ENCODE peak calls at places on chromosomes 16 and 17, in eight cellular contexts. A, S, X, G, J, O, Z and V are unnamed samples. For H3K9me3, the result is how much of the 10 kb centered on the place peaks cover.

GRCh38 chr17:77794846-77795245 is 163.7 kb upstream of the TNRC6C start:
- DNase-seq in A (no peak), S (no peak), X (no peak), G (no peak), J (peak), O (no peak), Z (no peak), V (no peak)

GRCh38 chr16:69179255-69180010 is 7.5 kb upstream of the SNTB2 start:
- DNase-seq in A (peak), S (peak), X (no peak), G (peak), J (no peak), O (no peak), Z (peak), V (peak)

GRCh38 chr17:75530837-75531723 is 5.6 kb downstream of the LLGL2 start:
- DNase-seq in A (no peak), S (no peak), X (peak), G (peak), J (no peak), O (no peak), Z (no peak), V (no peak)

GRCh38 chr16:81567987-81568748 is 123.6 kb downstream of the CMIP start:
- DNase-seq in A (no peak), S (no peak), X (no peak), G (no peak), J (no peak), O (no peak), Z (peak), V (no peak)

GRCh38 chr17:49148171-49148570 is 15.6 kb downstream of the B4GALNT2 start:
- DNase-seq in A (no peak), S (no peak), X (no peak), G (no peak), J (no peak), O (no peak), Z (no peak), V (no peak)

GRCh38 chr16:57993897-57994296 is 6.6 kb downstream of the ZNF319 start:
- DNase-seq in A (no peak), S (no peak), X (no peak), G (no peak), J (peak), O (no peak), Z (no peak), V (no peak)

GRCh38 chr16:68423771-68424170 is 24.5 kb downstream of the SMPD3 start:
- DNase-seq in A (no peak), S (no peak), X (no peak), G (no peak), J (no peak), O (no peak), Z (no peak), V (no peak)

GRCh38 chr16:78528265-78528664 is 428.8 kb downstream of the WWOX start:
- DNase-seq in A (no peak), S (no peak), X (no peak), G (no peak), J (no peak), O (no peak), Z (no peak), V (no peak)

GRCh38 chr17:6470751-6471521 is 26.7 kb downstream of the PIMREG start:
- DNase-seq in A (no peak), S (no peak), X (no peak), G (no peak), J (no peak), O (no peak), Z (no peak), V (no peak)

GRCh38 chr16:23597003-23597756 is 1.1 kb upstream of the NDUFAB1 start:
- DNase-seq in A (no peak), S (peak), X (peak), G (peak), J (peak), O (no peak), Z (peak), V (no peak)

GRCh38 chr16:22353188-22353919 is 21.1 kb downstream of the CDR2 start:
- DNase-seq in A (no peak), S (no peak), X (no peak), G (peak), J (no peak), O (no peak), Z (peak), V (no peak)

GRCh38 chr16:50699345-50700159 is 6.1 kb downstream of the NOD2 start:
- DNase-seq in A (no peak), S (peak), X (no peak), G (no peak), J (peak), O (peak), Z (peak), V (no peak)

GRCh38 chr17:45121055-45121454 is 11.3 kb downstream of the PLCD3 start:
- DNase-seq in A (no peak), S (no peak), X (peak), G (no peak), J (no peak), O (no peak), Z (no peak), V (no peak)

GRCh38 chr16:12255919-12256665 is 279.6 kb downstream of the SNX29 start:
- DNase-seq in A (no peak), S (no peak), X (no peak), G (no peak), J (no peak), O (no peak), Z (no peak), V (no peak)

GRCh38 chr17:74281799-74282198 is 7.8 kb downstream of the DNAI2 start:
- DNase-seq in A (no peak), S (no peak), X (no peak), G (no peak), J (no peak), O (no peak), Z (no peak), V (no peak)

GRCh38 chr17:12545877-12546513 is 119.7 kb upstream of the MYOCD start:
- DNase-seq in A (no peak), S (no peak), X (peak), G (peak), J (no peak), O (no peak), Z (peak), V (no peak)

GRCh38 chr16:25033852-25034251 is 18.7 kb upstream of the ARHGAP17 start:
- DNase-seq in A (no peak), S (no peak), X (no peak), G (no peak), J (no peak), O (no peak), Z (no peak), V (no peak)

GRCh38 chr17:82273327-82274133 is at the start of gene CSNK1D:
- DNase-seq in A (peak), S (peak), X (peak), G (peak), J (peak), O (no peak), Z (peak), V (peak)

GRCh38 chr16:55647798-55648197 is 8.0 kb upstream of the SLC6A2 start:
- DNase-seq in A (no peak), S (no peak), X (no peak), G (no peak), J (no peak), O (no peak), Z (no peak), V (no peak)

GRCh38 chr17:81381632-81382577 is 13.4 kb upstream of the BAHCC1 start:
- DNase-seq in A (no peak), S (no peak), X (peak), G (no peak), J (peak), O (no peak), Z (no peak), V (peak)

GRCh38 chr16:12503201-12503600 is 300.5 kb downstream of the CPPED1 start:
- DNase-seq in A (no peak), S (no peak), X (no peak), G (no peak), J (no peak), O (no peak), Z (no peak), V (no peak)

GRCh38 chr17:77375917-77376651 is 235.3 kb downstream of the SEC14L1 start:
- DNase-seq in A (no peak), S (no peak), X (peak), G (peak), J (peak), O (no peak), Z (no peak), V (peak)

GRCh38 chr17:57286372-57287105 is 30.2 kb downstream of the MSI2 start:
- DNase-seq in A (no peak), S (no peak), X (no peak), G (no peak), J (no peak), O (no peak), Z (no peak), V (no peak)

GRCh38 chr16:10655415-10655977 is 39.2 kb downstream of the TEKT5 start:
- DNase-seq in A (no peak), S (no peak), X (no peak), G (no peak), J (no peak), O (no peak), Z (no peak), V (no peak)

GRCh38 chr17:70021726-70022125 is 53.3 kb upstream of the KCNJ16 start:
- DNase-seq in A (no peak), S (no peak), X (no peak), G (no peak), J (no peak), O (no peak), Z (no peak), V (no peak)

GRCh38 chr17:20733923-20734322 is 154.4 kb downstream of the CDRT15L2 start:
- DNase-seq in A (no peak), S (no peak), X (no peak), G (no peak), J (no peak), O (no peak), Z (no peak), V (no peak)

GRCh38 chr17:69828087-69828486 is 246.9 kb upstream of the KCNJ16 start:
- DNase-seq in A (no peak), S (no peak), X (no peak), G (no peak), J (no peak), O (no peak), Z (no peak), V (no peak)

GRCh38 chr16:56372013-56372634 is 53.2 kb downstream of the AMFR start:
- DNase-seq in A (no peak), S (no peak), X (no peak), G (no peak), J (no peak), O (no peak), Z (no peak), V (no peak)

GRCh38 chr17:79557276-79557675 is 53.6 kb downstream of the RBFOX3 start:
- DNase-seq in A (no peak), S (no peak), X (no peak), G (no peak), J (no peak), O (no peak), Z (no peak), V (no peak)

GRCh38 chr16:10979717-10980601 is 35.6 kb downstream of the CLEC16A start:
- DNase-seq in A (no peak), S (peak), X (peak), G (peak), J (no peak), O (peak), Z (no peak), V (peak)

GRCh38 chr17:78527345-78527744 is 49.9 kb downstream of the DNAH17 start:
- DNase-seq in A (no peak), S (no peak), X (no peak), G (no peak), J (no peak), O (no peak), Z (no peak), V (no peak)

GRCh38 chr17:73389411-73389810 is 77.6 kb upstream of the CDC42EP4 start:
- DNase-seq in A (no peak), S (no peak), X (no peak), G (no peak), J (peak), O (no peak), Z (no peak), V (no peak)

GRCh38 chr16:79082955-79083354 is 517.6 kb downstream of the MAF start:
- DNase-seq in A (no peak), S (no peak), X (no peak), G (no peak), J (no peak), O (no peak), Z (no peak), V (no peak)

GRCh38 chr16:35574454-35575431 is 2115.3 kb downstream of the TP53TG3F start:
- DNase-seq in A (no peak), S (no peak), X (no peak), G (no peak), J (no peak), O (no peak), Z (no peak), V (no peak)
- H3K9me3 ChIP-seq in A (under half), S (under half), X (half or more), G (under half), J (under half), O (under half), Z (under half), V (under half)

GRCh38 chr16:65773319-65773874 is 593.1 kb upstream of the CDH5 start:
- DNase-seq in A (no peak), S (no peak), X (peak), G (no peak), J (no peak), O (no peak), Z (no peak), V (no peak)
- H3K9me3 ChIP-seq in A (under half), S (under half), X (under half), G (under half), J (under half), O (under half), Z (under half), V (under half)

GRCh38 chr17:33287096-33287495 is 6.0 kb downstream of the ASIC2 start:
- DNase-seq in A (no peak), S (no peak), X (no peak), G (no peak), J (no peak), O (no peak), Z (no peak), V (no peak)

GRCh38 chr17:33284022-33284421 is 9.1 kb downstream of the ASIC2 start:
- DNase-seq in A (peak), S (no peak), X (no peak), G (peak), J (no peak), O (no peak), Z (peak), V (no peak)

GRCh38 chr17:33288954-33289353 is 4.1 kb downstream of the ASIC2 start:
- DNase-seq in A (no peak), S (no peak), X (peak), G (no peak), J (no peak), O (no peak), Z (no peak), V (no peak)

GRCh38 chr17:33290156-33290697 is 2.9 kb downstream of the ASIC2 start:
- DNase-seq in A (no peak), S (no peak), X (no peak), G (no peak), J (no peak), O (no peak), Z (no peak), V (no peak)

GRCh38 chr17:33285413-33285812 is 7.7 kb downstream of the ASIC2 start:
- DNase-seq in A (no peak), S (no peak), X (no peak), G (no peak), J (no peak), O (no peak), Z (no peak), V (no peak)
- H3K9me3 ChIP-seq in A (under half), S (under half), X (under half), G (under half), J (under half), O (under half), Z (under half), V (under half)

GRCh38 chr16:86508947-86509758 is 1.2 kb upstream of the FOXF1 start:
- DNase-seq in A (no peak), S (no peak), X (peak), G (peak), J (no peak), O (no peak), Z (peak), V (no peak)

GRCh38 chr16:86509759-86510464 is 415 bp upstream of the FOXF1 start:
- DNase-seq in A (no peak), S (no peak), X (peak), G (peak), J (no peak), O (no peak), Z (no peak), V (no peak)

GRCh38 chr16:86507173-86508027 is 2.9 kb upstream of the FOXF1 start:
- DNase-seq in A (no peak), S (no peak), X (no peak), G (no peak), J (no peak), O (no peak), Z (no peak), V (no peak)

GRCh38 chr16:86505899-86506864 is 4.1 kb upstream of the FOXF1 start:
- DNase-seq in A (no peak), S (no peak), X (no peak), G (no peak), J (no peak), O (no peak), Z (no peak), V (no peak)

DNA sequence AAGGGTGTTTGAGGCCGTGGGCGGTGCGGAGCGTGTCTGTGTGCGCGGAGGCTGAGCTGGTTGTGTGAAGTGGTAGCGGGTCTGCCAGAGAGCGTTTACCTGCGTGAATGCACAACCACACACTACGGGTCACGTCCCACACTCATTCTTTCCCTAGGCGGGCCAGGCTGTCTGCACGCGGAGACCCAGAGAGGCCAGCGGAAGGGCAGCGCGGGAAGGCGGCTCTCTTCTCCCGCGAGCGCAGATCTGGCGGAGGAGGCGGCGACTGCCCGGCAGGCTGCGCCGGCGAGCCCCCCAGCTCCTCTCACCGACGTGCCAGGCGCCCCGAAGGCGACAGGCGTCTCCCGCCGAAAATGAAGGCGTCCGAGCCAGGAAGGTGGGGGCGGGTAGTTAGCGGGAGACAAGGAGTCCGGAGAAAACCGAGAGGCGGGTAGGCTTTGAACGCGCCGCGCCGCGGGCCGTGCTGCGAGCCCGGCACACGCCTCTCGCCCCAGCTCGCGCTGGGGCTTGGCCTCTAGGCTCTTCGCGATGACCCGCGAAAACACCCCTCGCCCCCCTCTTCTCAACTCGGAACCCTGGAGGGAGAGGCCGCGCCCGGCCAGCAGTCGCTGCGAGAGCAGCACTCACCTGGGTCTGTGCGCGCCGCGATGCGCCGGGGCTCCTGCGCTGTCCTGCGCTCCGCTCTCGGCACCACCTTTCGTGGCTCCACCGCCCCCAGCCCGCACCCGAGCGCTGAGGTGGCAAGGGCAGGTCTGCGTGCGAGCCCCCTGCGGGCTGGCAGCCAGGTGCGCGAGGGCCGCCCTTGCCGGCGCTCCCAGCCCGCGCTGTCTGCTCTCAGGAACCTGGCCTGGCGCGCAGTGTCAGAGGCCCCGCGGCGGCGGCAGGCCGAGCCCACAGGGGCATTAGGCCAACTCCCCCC is 2.0 kb upstream of the FOXF1 start:
- DNase-seq in A (no peak), S (no peak), X (peak), G (no peak), J (no peak), O (no peak), Z (peak), V (no peak)
- H3K9me3 ChIP-seq in A (under half), S (under half), X (under half), G (under half), J (under half), O (under half), Z (under half), V (under half)

GRCh38 chr17:22510504-22510903 is 818.2 kb downstream of the KCNJ18 start:
- DNase-seq in A (no peak), S (no peak), X (no peak), G (no peak), J (no peak), O (peak), Z (no peak), V (no peak)
- H3K9me3 ChIP-seq in A (under half), S (under half), X (half or more), G (under half), J (under half), O (under half), Z (under half), V (under half)

GRCh38 chr16:35186045-35186759 is 1726.8 kb downstream of the TP53TG3F start:
- DNase-seq in A (no peak), S (no peak), X (no peak), G (no peak), J (peak), O (peak), Z (no peak), V (no peak)

GRCh38 chr16:35182943-35183550 is 1723.6 kb downstream of the TP53TG3F start:
- DNase-seq in A (no peak), S (peak), X (no peak), G (no peak), J (peak), O (no peak), Z (no peak), V (peak)

GRCh38 chr16:35182043-35182677 is 1722.7 kb downstream of the TP53TG3F start:
- DNase-seq in A (no peak), S (peak), X (no peak), G (no peak), J (peak), O (no peak), Z (no peak), V (no peak)

GRCh38 chr16:35185366-35186044 is 1726.1 kb downstream of the TP53TG3F start:
- DNase-seq in A (no peak), S (peak), X (no peak), G (no peak), J (peak), O (peak), Z (no peak), V (no peak)

DNA sequence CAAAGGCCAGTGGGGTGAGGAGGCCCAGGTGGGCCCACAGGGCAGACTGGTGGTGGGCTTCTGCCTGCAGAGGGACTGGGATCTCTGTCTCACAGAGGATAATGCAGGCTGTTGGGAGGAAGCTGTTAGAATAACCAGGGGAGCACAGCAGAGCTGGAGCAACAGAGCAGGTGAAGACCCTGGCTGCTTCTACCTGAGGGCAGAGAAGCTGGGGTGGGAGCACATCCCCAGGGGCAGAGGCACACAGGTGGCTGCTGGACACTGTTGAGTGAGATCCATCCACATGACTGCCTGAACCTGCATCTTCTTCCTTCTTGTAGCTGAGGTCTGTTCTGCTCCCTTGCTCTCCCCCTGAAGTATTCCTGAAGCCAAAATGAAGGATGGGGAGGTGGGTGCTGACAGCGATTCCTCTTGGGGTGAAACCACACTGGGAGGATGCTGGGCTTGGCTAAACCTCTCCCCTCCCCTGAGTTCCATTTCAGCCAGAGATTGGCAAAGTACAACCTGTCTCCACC is 1725.0 kb downstream of the TP53TG3F start:
- DNase-seq in A (no peak), S (no peak), X (no peak), G (no peak), J (peak), O (no peak), Z (no peak), V (no peak)
- H3K9me3 ChIP-seq in A (under half), S (under half), X (half or more), G (under half), J (under half), O (under half), Z (under half), V (under half)

DNA sequence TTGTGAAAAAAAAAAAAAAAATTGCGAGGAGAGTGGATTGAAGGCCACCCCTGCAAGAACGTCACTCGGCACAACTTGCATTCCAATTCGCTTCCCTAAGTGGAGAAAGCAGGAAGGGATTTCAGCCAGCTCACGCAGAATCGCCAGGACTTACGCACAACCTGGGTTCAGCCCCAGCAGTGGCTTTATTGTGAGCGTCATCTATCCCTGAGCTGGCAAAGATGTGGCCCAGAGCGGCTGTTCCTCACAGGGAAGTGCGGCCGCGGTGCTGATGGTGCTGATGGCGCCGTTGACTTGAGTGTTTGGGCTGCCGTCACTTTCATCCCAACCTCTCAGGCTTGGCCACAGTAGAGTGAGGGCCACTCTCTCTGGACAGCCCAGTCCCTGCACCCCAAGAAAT is 197.6 kb downstream of the NTN1 start:
- DNase-seq in A (no peak), S (no peak), X (no peak), G (no peak), J (peak), O (no peak), Z (no peak), V (no peak)
- H3K9me3 ChIP-seq in A (under half), S (under half), X (under half), G (under half), J (under half), O (under half), Z (under half), V (under half)

GRCh38 chr16:3408561-3409197 is 7.7 kb downstream of the ZNF174 start:
- DNase-seq in A (no peak), S (no peak), X (no peak), G (no peak), J (no peak), O (no peak), Z (no peak), V (no peak)
- H3K9me3 ChIP-seq in A (half or more), S (under half), X (half or more), G (half or more), J (half or more), O (half or more), Z (half or more), V (half or more)